ENCODE peak calls at places on chromosomes 11 and 22, in five cellular contexts. One of them, this sample, is unnamed.

GRCh38 chr11:83760942-83761341 is 474.8 kb upstream of the CCDC90B start:
- DNase-seq in activated CD8-positive, alpha-beta memory T cell treated with anti-CD3 and anti-CD28 coated beads, Interleukin-2, amount 50 U/mL, for 48 hours: no peak
- DNase-seq in Kasumi-1: no peak
- DNase-seq in naive thymus-derived CD4-positive, alpha-beta T cell: no peak
- DNase-seq in adipocyte: no peak
- DNase-seq in this sample: no peak

GRCh38 chr22:44869196-44869595 is 116.8 kb downstream of the ARHGAP8 start:
- DNase-seq in naive thymus-derived CD4-positive, alpha-beta T cell: no peak
- DNase-seq in adipocyte: no peak
- DNase-seq in Kasumi-1: no peak
- DNase-seq in activated CD8-positive, alpha-beta memory T cell treated with anti-CD3 and anti-CD28 coated beads, Interleukin-2, amount 50 U/mL, for 48 hours: no peak
- DNase-seq in this sample: no peak

GRCh38 chr22:40178417-40179409 is 988 bp downstream of the TNRC6B start:
- DNase-seq in adipocyte: peak; percentile 71
- DNase-seq in activated CD8-positive, alpha-beta memory T cell treated with anti-CD3 and anti-CD28 coated beads, Interleukin-2, amount 50 U/mL, for 48 hours: no peak
- DNase-seq in naive thymus-derived CD4-positive, alpha-beta T cell: no peak
- DNase-seq in Kasumi-1: peak; percentile 48
- DNase-seq in this sample: no peak

GRCh38 chr11:110524227-110524626 is 94.5 kb downstream of the FDX1 start:
- DNase-seq in Kasumi-1: no peak
- DNase-seq in activated CD8-positive, alpha-beta memory T cell treated with anti-CD3 and anti-CD28 coated beads, Interleukin-2, amount 50 U/mL, for 48 hours: no peak
- DNase-seq in adipocyte: peak; percentile 71
- DNase-seq in naive thymus-derived CD4-positive, alpha-beta T cell: no peak
- DNase-seq in this sample: no peak

GRCh38 chr11:67437082-67437821 is at the start of gene PTPRCAP:
- DNase-seq in naive thymus-derived CD4-positive, alpha-beta T cell: peak; percentile 74
- DNase-seq in adipocyte: no peak
- DNase-seq in activated CD8-positive, alpha-beta memory T cell treated with anti-CD3 and anti-CD28 coated beads, Interleukin-2, amount 50 U/mL, for 48 hours: peak; percentile 85
- DNase-seq in Kasumi-1: peak; percentile 92
- DNase-seq in this sample: no peak

GRCh38 chr22:45997077-45997774 is 20.3 kb upstream of the WNT7B start:
- DNase-seq in adipocyte: peak; percentile 84
- DNase-seq in naive thymus-derived CD4-positive, alpha-beta T cell: no peak
- DNase-seq in Kasumi-1: peak; percentile 78
- DNase-seq in activated CD8-positive, alpha-beta memory T cell treated with anti-CD3 and anti-CD28 coated beads, Interleukin-2, amount 50 U/mL, for 48 hours: no peak
- DNase-seq in this sample: no peak

GRCh38 chr11:77049081-77049480 is 14.9 kb downstream of the B3GNT6 start:
- DNase-seq in Kasumi-1: no peak
- DNase-seq in adipocyte: no peak
- DNase-seq in activated CD8-positive, alpha-beta memory T cell treated with anti-CD3 and anti-CD28 coated beads, Interleukin-2, amount 50 U/mL, for 48 hours: no peak
- DNase-seq in naive thymus-derived CD4-positive, alpha-beta T cell: no peak
- DNase-seq in this sample: no peak

GRCh38 chr11:48001438-48002021 is 21.2 kb downstream of the PTPRJ start:
- DNase-seq in activated CD8-positive, alpha-beta memory T cell treated with anti-CD3 and anti-CD28 coated beads, Interleukin-2, amount 50 U/mL, for 48 hours: peak; percentile 76
- DNase-seq in naive thymus-derived CD4-positive, alpha-beta T cell: peak; percentile 72
- DNase-seq in Kasumi-1: no peak
- DNase-seq in adipocyte: peak; percentile 57
- DNase-seq in this sample: no peak

GRCh38 chr11:10622957-10623787 is 54.7 kb upstream of the LYVE1 start:
- DNase-seq in activated CD8-positive, alpha-beta memory T cell treated with anti-CD3 and anti-CD28 coated beads, Interleukin-2, amount 50 U/mL, for 48 hours: no peak
- DNase-seq in adipocyte: no peak
- DNase-seq in naive thymus-derived CD4-positive, alpha-beta T cell: peak; percentile 25
- DNase-seq in Kasumi-1: peak; percentile 96
- DNase-seq in this sample: no peak

GRCh38 chr11:98358551-98358950 is 662.2 kb upstream of the CNTN5 start:
- DNase-seq in activated CD8-positive, alpha-beta memory T cell treated with anti-CD3 and anti-CD28 coated beads, Interleukin-2, amount 50 U/mL, for 48 hours: no peak
- DNase-seq in Kasumi-1: no peak
- DNase-seq in adipocyte: no peak
- DNase-seq in naive thymus-derived CD4-positive, alpha-beta T cell: no peak
- DNase-seq in this sample: no peak

GRCh38 chr11:33721984-33722383 is 14.2 kb downstream of the CD59 start:
- DNase-seq in naive thymus-derived CD4-positive, alpha-beta T cell: no peak
- DNase-seq in Kasumi-1: no peak
- DNase-seq in adipocyte: no peak
- DNase-seq in activated CD8-positive, alpha-beta memory T cell treated with anti-CD3 and anti-CD28 coated beads, Interleukin-2, amount 50 U/mL, for 48 hours: no peak
- DNase-seq in this sample: no peak

GRCh38 chr11:88377661-88378060 is 40.1 kb upstream of the CTSC start:
- DNase-seq in activated CD8-positive, alpha-beta memory T cell treated with anti-CD3 and anti-CD28 coated beads, Interleukin-2, amount 50 U/mL, for 48 hours: no peak
- DNase-seq in naive thymus-derived CD4-positive, alpha-beta T cell: no peak
- DNase-seq in Kasumi-1: no peak
- DNase-seq in adipocyte: no peak
- DNase-seq in this sample: no peak

GRCh38 chr22:19059481-19060278 is 62.5 kb downstream of the DGCR2 start:
- DNase-seq in naive thymus-derived CD4-positive, alpha-beta T cell: no peak
- DNase-seq in activated CD8-positive, alpha-beta memory T cell treated with anti-CD3 and anti-CD28 coated beads, Interleukin-2, amount 50 U/mL, for 48 hours: peak; percentile 37
- DNase-seq in adipocyte: no peak
- DNase-seq in Kasumi-1: no peak
- DNase-seq in this sample: no peak

GRCh38 chr11:128695539-128696221 is 1.8 kb downstream of the FLI1 start:
- DNase-seq in Kasumi-1: peak; percentile 99
- DNase-seq in activated CD8-positive, alpha-beta memory T cell treated with anti-CD3 and anti-CD28 coated beads, Interleukin-2, amount 50 U/mL, for 48 hours: no peak
- DNase-seq in adipocyte: no peak
- DNase-seq in naive thymus-derived CD4-positive, alpha-beta T cell: no peak
- DNase-seq in this sample: no peak

GRCh38 chr11:68337399-68337835 is 25.0 kb downstream of the LRP5 start:
- DNase-seq in Kasumi-1: no peak
- DNase-seq in naive thymus-derived CD4-positive, alpha-beta T cell: no peak
- DNase-seq in activated CD8-positive, alpha-beta memory T cell treated with anti-CD3 and anti-CD28 coated beads, Interleukin-2, amount 50 U/mL, for 48 hours: no peak
- DNase-seq in adipocyte: no peak
- DNase-seq in this sample: no peak

GRCh38 chr11:60763692-60764369 is 7.2 kb downstream of the MS4A15 start:
- DNase-seq in adipocyte: no peak
- DNase-seq in activated CD8-positive, alpha-beta memory T cell treated with anti-CD3 and anti-CD28 coated beads, Interleukin-2, amount 50 U/mL, for 48 hours: no peak
- DNase-seq in Kasumi-1: no peak
- DNase-seq in naive thymus-derived CD4-positive, alpha-beta T cell: no peak
- DNase-seq in this sample: no peak

GRCh38 chr11:1260023-1260501 is 37.2 kb downstream of the MUC5B start:
- DNase-seq in naive thymus-derived CD4-positive, alpha-beta T cell: peak; percentile 36
- DNase-seq in adipocyte: peak; percentile 33
- DNase-seq in activated CD8-positive, alpha-beta memory T cell treated with anti-CD3 and anti-CD28 coated beads, Interleukin-2, amount 50 U/mL, for 48 hours: peak; percentile 81
- DNase-seq in Kasumi-1: no peak
- DNase-seq in this sample: no peak

GRCh38 chr22:17921871-17922821 is 102.2 kb downstream of the MICAL3 start:
- DNase-seq in activated CD8-positive, alpha-beta memory T cell treated with anti-CD3 and anti-CD28 coated beads, Interleukin-2, amount 50 U/mL, for 48 hours: no peak
- DNase-seq in Kasumi-1: no peak
- DNase-seq in naive thymus-derived CD4-positive, alpha-beta T cell: no peak
- DNase-seq in adipocyte: no peak
- DNase-seq in this sample: peak; percentile 68

GRCh38 chr11:76577199-76577920 is 93.2 kb downstream of the LRRC32 start:
- DNase-seq in naive thymus-derived CD4-positive, alpha-beta T cell: no peak
- DNase-seq in adipocyte: peak; percentile 96
- DNase-seq in Kasumi-1: peak; percentile 14
- DNase-seq in activated CD8-positive, alpha-beta memory T cell treated with anti-CD3 and anti-CD28 coated beads, Interleukin-2, amount 50 U/mL, for 48 hours: no peak
- DNase-seq in this sample: peak; percentile 70

GRCh38 chr11:34250732-34251639 is 106.8 kb downstream of the ABTB2 start:
- DNase-seq in activated CD8-positive, alpha-beta memory T cell treated with anti-CD3 and anti-CD28 coated beads, Interleukin-2, amount 50 U/mL, for 48 hours: peak; percentile 80
- DNase-seq in naive thymus-derived CD4-positive, alpha-beta T cell: peak; percentile 41
- DNase-seq in Kasumi-1: peak; percentile 73
- DNase-seq in adipocyte: peak; percentile 65
- DNase-seq in this sample: peak; percentile 63

GRCh38 chr22:22764085-22764484 is 119.7 kb downstream of the GGTLC2 start:
- DNase-seq in adipocyte: no peak
- DNase-seq in activated CD8-positive, alpha-beta memory T cell treated with anti-CD3 and anti-CD28 coated beads, Interleukin-2, amount 50 U/mL, for 48 hours: no peak
- DNase-seq in Kasumi-1: no peak
- DNase-seq in naive thymus-derived CD4-positive, alpha-beta T cell: no peak
- DNase-seq in this sample: no peak

GRCh38 chr22:37589607-37590006 is 9.7 kb upstream of the LGALS2 start:
- DNase-seq in naive thymus-derived CD4-positive, alpha-beta T cell: no peak
- DNase-seq in activated CD8-positive, alpha-beta memory T cell treated with anti-CD3 and anti-CD28 coated beads, Interleukin-2, amount 50 U/mL, for 48 hours: no peak
- DNase-seq in Kasumi-1: no peak
- DNase-seq in adipocyte: no peak
- DNase-seq in this sample: no peak

GRCh38 chr11:95469268-95469667 is 238.3 kb upstream of the SESN3 start:
- DNase-seq in activated CD8-positive, alpha-beta memory T cell treated with anti-CD3 and anti-CD28 coated beads, Interleukin-2, amount 50 U/mL, for 48 hours: no peak
- DNase-seq in naive thymus-derived CD4-positive, alpha-beta T cell: no peak
- DNase-seq in adipocyte: no peak
- DNase-seq in Kasumi-1: no peak
- DNase-seq in this sample: no peak

GRCh38 chr11:35969089-35970046 is 25.5 kb downstream of the LDLRAD3 start:
- DNase-seq in Kasumi-1: no peak
- DNase-seq in adipocyte: no peak
- DNase-seq in activated CD8-positive, alpha-beta memory T cell treated with anti-CD3 and anti-CD28 coated beads, Interleukin-2, amount 50 U/mL, for 48 hours: no peak
- DNase-seq in naive thymus-derived CD4-positive, alpha-beta T cell: no peak
- DNase-seq in this sample: no peak